ENCODE peak calls at places on chromosomes 4 and X, in nine cellular contexts. L is GM12878; H is B cell; K is LoVo; O is GM13976; J is sciatic nerve; Y is effector memory CD4-positive, alpha-beta T cell; V is brain microvascular endothelial cell; M is G401. W is an unnamed sample.

GRCh38 chrX:107673933-107674479 is 45.7 kb downstream of the PRPS1 start:
- DNase-seq in Y (peak; percentile 86), V (peak; percentile 93), L (peak; percentile 79), K (no peak), H (peak; percentile 91), J (no peak), O (peak; percentile 76), M (no peak), W (peak; percentile 97)

GRCh38 chrX:40938418-40938817 is 146.8 kb upstream of the USP9X start:
- DNase-seq in H (no peak), K (peak; percentile 40), V (peak; percentile 64), M (no peak), L (no peak), O (no peak), J (no peak), Y (no peak), W (no peak)

GRCh38 chr4:187995322-187996207 is at the start of gene ZFP42:
- DNase-seq in L (no peak), J (no peak), M (no peak), V (no peak), Y (no peak), H (no peak), O (no peak), K (no peak), W (no peak)

GRCh38 chrX:10414872-10415703 is 205.3 kb downstream of the MID1 start:
- DNase-seq in Y (no peak), J (no peak), O (no peak), V (peak; percentile 9), K (no peak), M (no peak), H (no peak), L (no peak), W (no peak)

GRCh38 chr4:76265631-76266218 is 14.2 kb downstream of the FAM47E start:
- DNase-seq in L (no peak), V (no peak), M (no peak), H (no peak), O (no peak), Y (no peak), K (no peak), J (no peak), W (no peak)

GRCh38 chr4:6199344-6199921 is 916 bp downstream of the JAKMIP1 start:
- DNase-seq in V (no peak), K (no peak), H (no peak), O (peak; percentile 57), L (no peak), Y (peak; percentile 41), J (peak; percentile 45), M (peak; percentile 3), W (peak; percentile 43)

GRCh38 chrX:66039916-66040315 is at the start of gene VSIG4:
- DNase-seq in V (no peak), J (no peak), Y (no peak), M (no peak), H (no peak), L (no peak), O (no peak), K (no peak), W (no peak)

GRCh38 chrX:41090568-41091238 is 5.5 kb downstream of the USP9X start:
- DNase-seq in K (no peak), M (no peak), L (no peak), O (no peak), Y (no peak), J (no peak), H (no peak), V (peak; percentile 11), W (no peak)

GRCh38 chr4:89803915-89804314 is 33.0 kb downstream of the SNCA start:
- DNase-seq in O (no peak), H (no peak), K (no peak), V (no peak), M (no peak), J (no peak), Y (no peak), L (no peak), W (no peak)

GRCh38 chrX:11386001-11386523 is 92.8 kb downstream of the AMELX start:
- DNase-seq in J (no peak), H (no peak), M (no peak), O (no peak), Y (no peak), V (peak; percentile 24), L (no peak), K (no peak), W (no peak)

GRCh38 chr4:132063829-132064228 is 1085.3 kb upstream of the PCDH10 start:
- DNase-seq in L (no peak), H (no peak), M (no peak), J (no peak), Y (no peak), O (no peak), K (no peak), V (peak; percentile 46), W (no peak)

GRCh38 chr4:142088906-142089305 is 452.5 kb downstream of the IL15 start:
- DNase-seq in O (no peak), K (no peak), H (no peak), M (no peak), Y (no peak), V (peak; percentile 42), J (no peak), L (no peak), W (no peak)

GRCh38 chr4:38177035-38177791 is 217.0 kb downstream of the PTTG2 start:
- DNase-seq in Y (peak; percentile 25), H (peak; percentile 14), K (no peak), V (peak; percentile 53), M (no peak), L (no peak), J (no peak), O (peak; percentile 52), W (peak; percentile 45)

GRCh38 chrX:13033193-13033592 is 11.2 kb downstream of the FAM9C start:
- DNase-seq in V (no peak), M (no peak), K (no peak), J (no peak), L (no peak), Y (no peak), O (no peak), H (no peak), W (no peak)

GRCh38 chrX:109856974-109857373 is 123.9 kb upstream of the ACSL4 start:
- DNase-seq in V (no peak), K (no peak), L (no peak), J (no peak), Y (peak; percentile 1), O (no peak), M (peak; percentile 2), H (peak; percentile 52), W (no peak)